ENCODE peak calls at places on chromosomes 16 and 17, in ten cellular contexts. L is GM06990; G is lower leg skin; T is AG10803; N is stimulated activated CD4-positive, alpha-beta T cell treated with anti-CD3 and anti-CD28 coated beads, Interleukin-2, amount 100 ng/mL, for 24 hours; P is psoas muscle; H is HT1080; Z is KBM-7; Y is germinal center; X is islet precursor cell. K is an unnamed sample.

GRCh38 chr16:49277766-49278566 is 3.7 kb downstream of the CBLN1 start:
- DNase-seq in Z (no peak), N (no peak), T (no peak), H (no peak), Y (no peak), X (no peak), G (no peak), P (no peak), L (no peak), K (no peak)

GRCh38 chr17:1485748-1486376 is 6.6 kb downstream of the MYO1C start:
- DNase-seq in Z (peak), G (peak), X (peak), P (peak), N (peak), T (peak), L (peak), H (no peak), Y (peak), K (peak)

GRCh38 chr17:11948791-11949190 is 48.5 kb downstream of the ZNF18 start:
- DNase-seq in Y (no peak), T (peak), N (no peak), G (no peak), L (no peak), H (peak), X (no peak), Z (no peak), P (no peak), K (no peak)

GRCh38 chr16:48605518-48606110 is 4.4 kb downstream of the N4BP1 start:
- DNase-seq in T (peak), P (peak), Y (no peak), L (no peak), G (peak), N (no peak), Z (no peak), X (no peak), H (no peak), K (no peak)

GRCh38 chr16:52552643-52553042 is 5.7 kb upstream of the TOX3 start:
- DNase-seq in T (no peak), Y (no peak), P (no peak), L (no peak), X (no peak), G (no peak), Z (no peak), N (no peak), H (peak), K (no peak)

GRCh38 chr17:39596543-39597267 is 11.0 kb downstream of the NEUROD2 start:
- DNase-seq in L (no peak), Y (no peak), P (no peak), H (no peak), N (no peak), Z (no peak), G (no peak), X (no peak), T (no peak), K (peak)

GRCh38 chr17:28612936-28613872 is 781 bp downstream of the RSKR start:
- DNase-seq in G (no peak), H (no peak), Z (peak), X (peak), N (peak), P (no peak), L (no peak), T (peak), Y (peak), K (peak)

GRCh38 chr17:17900615-17901520 is 64.1 kb upstream of the SREBF1 start:
- DNase-seq in Z (no peak), Y (no peak), L (no peak), X (peak), P (peak), H (peak), T (peak), G (peak), N (no peak), K (no peak)

GRCh38 chr16:14562691-14563491 is 67.2 kb downstream of the PARN start:
- DNase-seq in Y (no peak), N (no peak), L (no peak), H (peak), X (no peak), P (peak), G (no peak), Z (no peak), T (peak), K (no peak)

GRCh38 chr17:7220593-7221280 is 999 bp downstream of the ACADVL start:
- DNase-seq in X (peak), Z (peak), G (no peak), P (peak), L (peak), Y (peak), H (peak), T (peak), N (peak), K (peak)

GRCh38 chr17:82091264-82092066 is 6.6 kb downstream of the FASN start:
- DNase-seq in N (no peak), X (no peak), L (no peak), G (no peak), Y (no peak), Z (no peak), T (no peak), H (no peak), P (peak), K (no peak)

GRCh38 chr17:50272711-50273653 is 1.3 kb upstream of the TMEM92 start:
- DNase-seq in Z (peak), T (peak), G (peak), X (peak), Y (peak), P (peak), L (peak), N (peak), H (peak), K (peak)

GRCh38 chr16:6674071-6674470 is 658.6 kb upstream of the RBFOX1 start:
- DNase-seq in X (no peak), Z (no peak), H (no peak), L (no peak), G (no peak), Y (no peak), N (no peak), P (no peak), T (no peak), K (no peak)

GRCh38 chr17:43434902-43435319 is 36.1 kb downstream of the ARL4D start:
- DNase-seq in Z (no peak), X (no peak), T (no peak), N (no peak), H (peak), G (no peak), P (no peak), Y (no peak), L (no peak), K (no peak)